ENCODE peak calls at places on chromosomes 4 and X, in six cellular contexts. O is right cardiac atrium, G is NCI-H1436, Z is naive B cell, L is NCI-H1092 treated with DMSO at 0.1 percent for 48 hours, S is RWPE1. I is an unnamed sample.

GRCh38 chr4:177441061-177441802 is 1.0 kb downstream of the AGA start:
- DNase-seq in O (no peak), G (no peak), Z (peak), L (peak), S (no peak), I (no peak)

GRCh38 chr4:152115794-152116193 is 355.0 kb upstream of the GATB start:
- DNase-seq in O (no peak), G (no peak), Z (no peak), L (no peak), S (no peak), I (no peak)

GRCh38 chr4:182832352-182833120 is 84.7 kb downstream of the DCTD start:
- DNase-seq in O (no peak), G (no peak), Z (no peak), L (no peak), S (no peak), I (no peak)

GRCh38 chr4:51866835-51867234 is 23.9 kb downstream of the DCUN1D4 start:
- DNase-seq in O (no peak), G (no peak), Z (no peak), L (no peak), S (no peak), I (no peak)

GRCh38 chr4:138010639-138011038 is 231.5 kb downstream of the SLC7A11 start:
- DNase-seq in O (no peak), G (no peak), Z (no peak), L (no peak), S (no peak), I (no peak)

GRCh38 chr4:180436366-180436765 is 1806.8 kb upstream of the TENM3 start:
- DNase-seq in O (no peak), G (no peak), Z (no peak), L (no peak), S (no peak), I (no peak)

GRCh38 chr4:47631161-47631560 is 146.1 kb downstream of the ATP10D start:
- DNase-seq in O (no peak), G (no peak), Z (no peak), L (no peak), S (no peak), I (no peak)

GRCh38 chrX:112521658-112522057 is 158.1 kb downstream of the LHFPL1 start:
- DNase-seq in O (no peak), G (no peak), Z (no peak), L (no peak), S (no peak), I (no peak)

GRCh38 chrX:15737957-15738685 is at the start of gene CA5B:
- DNase-seq in O (peak), G (no peak), Z (peak), L (peak), S (peak), I (peak)

GRCh38 chrX:134764202-134764785 is 106.0 kb upstream of the PLAC1 start:
- DNase-seq in O (no peak), G (peak), Z (no peak), L (no peak), S (peak), I (peak)

GRCh38 chr4:158656439-158656838 is 15.2 kb downstream of the C4orf46 start:
- DNase-seq in O (no peak), G (no peak), Z (no peak), L (no peak), S (no peak), I (no peak)

GRCh38 chr4:633406-633805 is 8.0 kb downstream of the PDE6B start:
- DNase-seq in O (no peak), G (no peak), Z (no peak), L (no peak), S (no peak), I (no peak)

I was measured in iPS DF 6.9.